ENCODE peak calls at places on chromosomes 5 and 9, in eight cellular contexts. M, G, N, O, V, R, C and H are unnamed samples.

GRCh38 chr5:10831416-10831815 is 70.4 kb upstream of the DAP start:
- DNase-seq in M (no peak), G (no peak), N (no peak), O (peak; percentile 84), V (no peak), R (no peak), C (no peak), H (peak; percentile 89)

GRCh38 chr5:140413230-140413629 is 11.6 kb downstream of the ANKHD1 start:
- DNase-seq in M (no peak), G (no peak), N (no peak), O (no peak), V (no peak), R (no peak), C (no peak), H (no peak)

GRCh38 chr5:116242363-116242762 is 157.5 kb downstream of the COMMD10 start:
- DNase-seq in M (no peak), G (no peak), N (no peak), O (no peak), V (no peak), R (no peak), C (no peak), H (no peak)

GRCh38 chr5:137491121-137491520 is 8.0 kb downstream of the SPOCK1 start:
- DNase-seq in M (no peak), G (no peak), N (no peak), O (no peak), V (no peak), R (no peak), C (no peak), H (no peak)

GRCh38 chr5:42570946-42571625 is 147.8 kb downstream of the GHR start:
- DNase-seq in M (no peak), G (no peak), N (no peak), O (no peak), V (no peak), R (no peak), C (no peak), H (peak; percentile 33)

GRCh38 chr5:151574597-151574996 is 16.5 kb downstream of the FAT2 start:
- DNase-seq in M (no peak), G (no peak), N (no peak), O (no peak), V (no peak), R (no peak), C (no peak), H (no peak)

GRCh38 chr5:96256795-96257470 is 176.1 kb downstream of the PCSK1 start:
- DNase-seq in M (no peak), G (peak; percentile 41), N (no peak), O (no peak), V (peak; percentile 29), R (no peak), C (no peak), H (peak; percentile 36)

GRCh38 chr5:139646912-139647391 is 1.2 kb upstream of the CXXC5 start:
- DNase-seq in M (no peak), G (peak; percentile 83), N (no peak), O (no peak), V (no peak), R (peak; percentile 78), C (no peak), H (no peak)

GRCh38 chr9:469672-470040 is 255.0 kb downstream of the DOCK8 start:
- DNase-seq in M (no peak), G (no peak), N (peak; percentile 27), O (no peak), V (peak; percentile 45), R (no peak), C (no peak), H (no peak)

GRCh38 chr5:107557051-107557658 is 113.6 kb downstream of the EFNA5 start:
- DNase-seq in M (no peak), G (peak; percentile 95), N (no peak), O (no peak), V (no peak), R (peak; percentile 67), C (no peak), H (peak; percentile 63)

GRCh38 chr5:7094626-7095025 is 301.3 kb upstream of the ADCY2 start:
- DNase-seq in M (peak; percentile 71), G (peak; percentile 71), N (no peak), O (no peak), V (no peak), R (peak; percentile 88), C (no peak), H (no peak)

GRCh38 chr5:53480474-53481353 is at the start of gene FST:
- DNase-seq in M (peak; percentile 72), G (peak; percentile 63), N (peak; percentile 25), O (no peak), V (peak; percentile 17), R (peak; percentile 83), C (peak; percentile 9), H (peak; percentile 36)